ENCODE peak calls at places on chromosome 18, in seven cellular contexts. X is CD4-positive, CD25-positive, alpha-beta regulatory T cell; K is ELF-1; U is HCEC 1CT; J is NCI-H1092 treated with DMSO at 0.1 percent for 48 hours; Y is activated CD4-positive, alpha-beta T cell treated with anti-CD3 and anti-CD28 coated beads, Interleukin-2, amount 10 ng/mL, durations not matched to agents 7 days and 5 days; M is NCI-H2171. N is an unnamed sample.

GRCh38 chr18:78789850-78790249 is 189.8 kb upstream of the SALL3 start:
- DNase-seq in U (no peak), Y (no peak), K (no peak), J (no peak), X (no peak), M (no peak), N (no peak)

GRCh38 chr18:30280861-30281470 is 761.6 kb downstream of the DSC3 start:
- DNase-seq in K (peak), U (peak), X (no peak), M (peak), Y (peak), J (peak), N (no peak)

GRCh38 chr18:383135-383534 is 115.3 kb upstream of the THOC1 start:
- DNase-seq in U (no peak), Y (no peak), M (no peak), X (no peak), K (no peak), J (no peak), N (no peak)

GRCh38 chr18:34114996-34115395 is 109.7 kb downstream of the NOL4 start:
- DNase-seq in K (peak), J (no peak), U (no peak), X (no peak), M (no peak), Y (no peak), N (no peak)

GRCh38 chr18:22912835-22913234 is 20.3 kb upstream of the RBBP8 start:
- DNase-seq in J (no peak), X (no peak), Y (no peak), M (no peak), K (no peak), U (peak), N (no peak)

GRCh38 chr18:65750421-65751144 is at the start of gene CDH7:
- DNase-seq in Y (no peak), K (peak), X (no peak), U (no peak), J (peak), M (peak), N (peak)

GRCh38 chr18:46294325-46294724 is 190.1 kb downstream of the HAUS1 start:
- DNase-seq in M (no peak), Y (no peak), K (no peak), X (no peak), U (no peak), J (no peak), N (no peak)

GRCh38 chr18:34647251-34647650 is 62.8 kb upstream of the DTNA start:
- DNase-seq in K (peak), X (no peak), M (peak), J (no peak), Y (no peak), U (no peak), N (no peak)

GRCh38 chr18:45621068-45621511 is 5.8 kb downstream of the SLC14A2 start:
- DNase-seq in Y (peak), J (peak), K (peak), U (peak), X (peak), M (peak), N (peak)

GRCh38 chr18:77052297-77052645 is 80.3 kb downstream of the MBP start:
- DNase-seq in U (no peak), Y (no peak), J (no peak), X (no peak), K (no peak), M (no peak), N (no peak)

GRCh38 chr18:21179590-21180220 is 62.3 kb upstream of the GREB1L start:
- DNase-seq in Y (peak), X (peak), J (peak), M (peak), K (peak), U (peak), N (no peak)

GRCh38 chr18:9017170-9017899 is 85.2 kb upstream of the NDUFV2 start:
- DNase-seq in U (peak), X (no peak), K (peak), J (no peak), M (peak), Y (peak), N (no peak)

GRCh38 chr18:58449366-58449935 is 179.4 kb downstream of the ALPK2 start:
- DNase-seq in M (no peak), X (no peak), J (no peak), U (peak), Y (no peak), K (no peak), N (no peak)

GRCh38 chr18:5543854-5544389 is at the start of gene EPB41L3:
- DNase-seq in K (peak), M (peak), J (peak), U (no peak), Y (peak), X (no peak), N (no peak)

GRCh38 chr18:56984731-56985130 is 162.2 kb upstream of the BOD1L2 start:
- DNase-seq in U (no peak), Y (no peak), X (no peak), K (no peak), M (no peak), J (no peak), N (no peak)

GRCh38 chr18:48829443-48830149 is 121.2 kb downstream of the SMAD7 start:
- DNase-seq in M (no peak), U (no peak), X (no peak), Y (no peak), J (peak), K (peak), N (no peak)

GRCh38 chr18:51300912-51301311 is 103.4 kb upstream of the MEX3C start:
- DNase-seq in K (no peak), U (no peak), Y (no peak), X (no peak), J (no peak), M (no peak), N (no peak)

GRCh38 chr18:37261246-37261927 is 304.2 kb downstream of the CELF4 start:
- DNase-seq in K (no peak), J (no peak), M (peak), Y (no peak), U (no peak), X (no peak), N (no peak)

GRCh38 chr18:8450013-8450412 is 159.2 kb upstream of the RAB12 start:
- DNase-seq in X (no peak), Y (no peak), J (no peak), K (peak), M (no peak), U (no peak), N (no peak)

GRCh38 chr18:79926306-79926705 is 25.1 kb downstream of the SLC66A2 start:
- DNase-seq in U (no peak), M (no peak), J (no peak), K (no peak), X (no peak), Y (no peak), N (no peak)

GRCh38 chr18:47999801-48000248 is 69.4 kb upstream of the SMAD2 start:
- DNase-seq in Y (no peak), U (no peak), K (no peak), M (no peak), J (no peak), X (no peak), N (no peak)

GRCh38 chr18:37666986-37667385 is 101.4 kb upstream of the CELF4 start:
- DNase-seq in X (no peak), Y (no peak), U (no peak), M (no peak), J (no peak), K (no peak), N (no peak)

GRCh38 chr18:78153362-78153761 is 826.3 kb upstream of the SALL3 start:
- DNase-seq in J (no peak), Y (no peak), M (no peak), K (no peak), U (no peak), X (no peak), N (no peak)

GRCh38 chr18:59742325-59743111 is 45.3 kb upstream of the CCBE1 start:
- DNase-seq in U (peak), X (no peak), J (no peak), K (no peak), Y (no peak), M (no peak), N (no peak)

GRCh38 chr18:40485318-40485717 is 1469.7 kb upstream of the PIK3C3 start:
- DNase-seq in X (no peak), J (no peak), U (no peak), M (no peak), Y (no peak), K (no peak), N (no peak)

GRCh38 chr18:23143871-23144270 is 8.6 kb downstream of the CABLES1 start:
- DNase-seq in M (no peak), K (peak), U (no peak), Y (no peak), J (no peak), X (no peak), N (no peak)

GRCh38 chr18:57221084-57221483 is 74.2 kb downstream of the BOD1L2 start:
- DNase-seq in M (no peak), J (no peak), U (no peak), K (no peak), Y (no peak), X (no peak), N (no peak)

GRCh38 chr18:25795178-25795577 is 295.2 kb downstream of the SS18 start:
- DNase-seq in J (no peak), X (no peak), Y (no peak), M (no peak), K (no peak), U (no peak), N (peak)

GRCh38 chr18:49626842-49627360 is 65.0 kb downstream of the LIPG start:
- DNase-seq in K (no peak), J (no peak), U (no peak), M (no peak), X (no peak), Y (no peak), N (no peak)

GRCh38 chr18:55289775-55290174 is 298.2 kb downstream of the TCF4 start:
- DNase-seq in K (no peak), Y (no peak), J (no peak), M (no peak), X (no peak), U (no peak), N (no peak)

GRCh38 chr18:23803755-23804154 is 114.5 kb downstream of the LAMA3 start:
- DNase-seq in U (no peak), Y (no peak), M (no peak), J (no peak), X (no peak), K (no peak), N (no peak)

GRCh38 chr18:59453468-59453961 is 94.5 kb upstream of the LMAN1 start:
- DNase-seq in K (peak), M (no peak), U (no peak), X (no peak), Y (no peak), J (no peak), N (no peak)

GRCh38 chr18:43192408-43192807 is 76.9 kb upstream of the RIT2 start:
- DNase-seq in U (peak), K (no peak), J (no peak), X (no peak), Y (no peak), M (no peak), N (no peak)

GRCh38 chr18:39296293-39296888 is 1730.8 kb upstream of the CELF4 start:
- DNase-seq in U (no peak), X (no peak), J (no peak), M (no peak), Y (no peak), K (no peak), N (no peak)

GRCh38 chr18:11989966-11990380 is 8.7 kb downstream of the IMPA2 start:
- DNase-seq in M (no peak), Y (no peak), U (no peak), X (no peak), J (no peak), K (peak), N (no peak)

GRCh38 chr18:31039426-31039825 is 3.1 kb downstream of the DSC3 start:
- DNase-seq in X (no peak), Y (no peak), K (no peak), U (no peak), J (no peak), M (no peak), N (no peak)

GRCh38 chr18:74534150-74534969 is at the start of gene CNDP1:
- DNase-seq in K (no peak), J (no peak), Y (no peak), U (no peak), M (no peak), X (no peak), N (no peak)

N was measured in NCI-H446 treated with DMSO at 0.1 percent for 48 hours.